ENCODE peak calls at places on chromosome 7, in four cellular contexts. B, X, N and W are unnamed samples.

GRCh38 chr7:134212576-134213546 is 85.7 kb downstream of the LRGUK start:
- DNase-seq in B (peak; percentile 6), X (no peak), N (no peak), W (no peak)

GRCh38 chr7:34087892-34088891 is 182.9 kb downstream of the BMPER start:
- DNase-seq in B (peak; percentile 49), X (peak; percentile 53), N (no peak), W (no peak)

GRCh38 chr7:52708846-52709245 is 326.6 kb upstream of the POM121L12 start:
- DNase-seq in B (no peak), X (no peak), N (no peak), W (no peak)

GRCh38 chr7:40923631-40924030 is 779.3 kb downstream of the INHBA start:
- DNase-seq in B (no peak), X (no peak), N (no peak), W (no peak)

GRCh38 chr7:140638311-140638791 is 2.3 kb downstream of the DENND2A start:
- DNase-seq in B (peak; percentile 87), X (no peak), N (no peak), W (no peak)

GRCh38 chr7:51069411-51070083 is 247.1 kb downstream of the COBL start:
- DNase-seq in B (peak; percentile 9), X (no peak), N (no peak), W (no peak)

GRCh38 chr7:98265841-98266271 is 13.8 kb upstream of the TECPR1 start:
- DNase-seq in B (no peak), X (no peak), N (no peak), W (no peak)

GRCh38 chr7:92260248-92260781 is 14.5 kb downstream of the ANKIB1 start:
- DNase-seq in B (no peak), X (no peak), N (no peak), W (no peak)

GRCh38 chr7:33776791-33777190 is 128.5 kb upstream of the BMPER start:
- DNase-seq in B (no peak), X (no peak), N (no peak), W (no peak)

GRCh38 chr7:152521420-152522337 is 85.9 kb upstream of the KMT2C start:
- DNase-seq in B (no peak), X (no peak), N (no peak), W (no peak)

GRCh38 chr7:159070422-159071148 is 74.1 kb downstream of the VIPR2 start:
- DNase-seq in B (peak; percentile 39), X (no peak), N (no peak), W (no peak)

GRCh38 chr7:4866528-4867496 is 5.0 kb upstream of the PAPOLB start:
- DNase-seq in B (no peak), X (no peak), N (no peak), W (no peak)

GRCh38 chr7:27187158-27187701 is 2.2 kb upstream of the HOXA11 start:
- DNase-seq in B (no peak), X (no peak), N (no peak), W (no peak)

GRCh38 chr7:936131-937054 is 18.1 kb downstream of the ADAP1 start:
- DNase-seq in B (no peak), X (no peak), N (peak; percentile 93), W (peak; percentile 85)

GRCh38 chr7:29330136-29330535 is 135.6 kb downstream of the CHN2 start:
- DNase-seq in B (no peak), X (no peak), N (no peak), W (no peak)

GRCh38 chr7:88437132-88437531 is 130.4 kb upstream of the STEAP4 start:
- DNase-seq in B (no peak), X (no peak), N (no peak), W (no peak)

GRCh38 chr7:98616381-98617050 is 569 bp upstream of the NPTX2 start:
- DNase-seq in B (no peak), X (no peak), N (no peak), W (peak; percentile 12)

GRCh38 chr7:157568785-157569584 is 232.2 kb downstream of the DNAJB6 start:
- DNase-seq in B (peak; percentile 46), X (no peak), N (peak; percentile 77), W (peak; percentile 39)

GRCh38 chr7:16268821-16269768 is 152.2 kb downstream of the CRPPA start:
- DNase-seq in B (peak; percentile 37), X (peak; percentile 19), N (no peak), W (no peak)

GRCh38 chr7:155829796-155830470 is 17.7 kb upstream of the SHH start:
- DNase-seq in B (no peak), X (no peak), N (no peak), W (no peak)

GRCh38 chr7:15854841-15855576 is 168.5 kb upstream of the MEOX2 start:
- DNase-seq in B (no peak), X (no peak), N (no peak), W (no peak)

GRCh38 chr7:79301419-79301818 is 152.0 kb downstream of the MAGI2 start:
- DNase-seq in B (no peak), X (no peak), N (no peak), W (no peak)

GRCh38 chr7:88401009-88401623 is 94.4 kb upstream of the STEAP4 start:
- DNase-seq in B (peak; percentile 2), X (no peak), N (no peak), W (no peak)

GRCh38 chr7:36657031-36657660 is 67.1 kb downstream of the AOAH start:
- DNase-seq in B (no peak), X (no peak), N (no peak), W (no peak)

GRCh38 chr7:44348300-44348699 is 22.9 kb upstream of the CAMK2B start:
- DNase-seq in B (peak; percentile 44), X (no peak), N (no peak), W (no peak)

GRCh38 chr7:131648491-131648890 is 92.1 kb upstream of the PODXL start:
- DNase-seq in B (no peak), X (no peak), N (no peak), W (no peak)

GRCh38 chr7:92766461-92767003 is 69.8 kb downstream of the CDK6 start:
- DNase-seq in B (peak; percentile 76), X (no peak), N (no peak), W (no peak)

GRCh38 chr7:90250601-90251303 is 5.8 kb downstream of the CFAP69 start:
- DNase-seq in B (peak; percentile 89), X (no peak), N (no peak), W (no peak)

GRCh38 chr7:128200376-128200775 is 40.7 kb upstream of the LEP start:
- DNase-seq in B (no peak), X (no peak), N (no peak), W (no peak)

GRCh38 chr7:135761751-135762488 is 13.3 kb upstream of the FAM180A start:
- DNase-seq in B (peak; percentile 55), X (no peak), N (no peak), W (no peak)